ENCODE peak calls at places on chromosomes 13 and 19, in four cellular contexts. J, G, C and Y are unnamed samples.

GRCh38 chr19:4370418-4371041 is 27.2 kb downstream of the MPND start:
- DNase-seq in G (no peak), C (no peak), J (no peak), Y (no peak)

GRCh38 chr19:11382898-11383705 is 1.0 kb downstream of the EPOR start:
- DNase-seq in J (no peak), G (peak), C (peak), Y (no peak)

GRCh38 chr13:27920677-27921420 is 1.0 kb downstream of the PDX1 start:
- DNase-seq in G (no peak), J (no peak), C (peak), Y (peak)

GRCh38 chr19:15118248-15118647 is 11.0 kb downstream of the SYDE1 start:
- DNase-seq in C (no peak), G (no peak), J (no peak), Y (no peak)

GRCh38 chr19:2441096-2441752 is 13.8 kb upstream of the TIMM13 start:
- DNase-seq in J (no peak), G (no peak), C (no peak), Y (no peak)

GRCh38 chr19:40191836-40192646 is 815 bp downstream of the MAP3K10 start:
- DNase-seq in G (peak), C (peak), J (no peak), Y (peak)

GRCh38 chr13:82833928-82834327 is 1048.3 kb downstream of the SLITRK1 start:
- DNase-seq in J (no peak), G (no peak), C (no peak), Y (peak)

GRCh38 chr13:44259045-44260042 is 114.3 kb upstream of the SERP2 start:
- DNase-seq in J (peak), G (peak), C (peak), Y (peak)

GRCh38 chr13:92739306-92739818 is 487.2 kb upstream of the GPC6 start:
- DNase-seq in J (no peak), C (no peak), G (no peak), Y (peak)

GRCh38 chr19:794989-795658 is 2.1 kb upstream of the PTBP1 start:
- DNase-seq in C (no peak), J (no peak), G (no peak), Y (no peak)

GRCh38 chr19:55080121-55080914 is 4.6 kb downstream of the EPS8L1 start:
- DNase-seq in G (peak), J (no peak), C (peak), Y (peak)

GRCh38 chr19:39008137-39008536 is 24.2 kb downstream of the FBXO27 start:
- DNase-seq in C (no peak), G (no peak), J (no peak), Y (no peak)

GRCh38 chr19:16051254-16052025 is 24.9 kb upstream of the TPM4 start:
- DNase-seq in G (peak), C (peak), J (no peak), Y (no peak)

GRCh38 chr19:46862974-46863632 is 2.3 kb downstream of the ARHGAP35 start:
- DNase-seq in C (no peak), G (peak), J (no peak), Y (no peak)

GRCh38 chr13:23558675-23559536 is 11.3 kb upstream of the TNFRSF19 start:
- DNase-seq in G (no peak), C (peak), J (no peak), Y (peak)

GRCh38 chr13:98189841-98190505 is 12.9 kb upstream of the RNF113B start:
- DNase-seq in G (no peak), C (no peak), J (no peak), Y (no peak)

GRCh38 chr13:114285166-114285808 is 3.9 kb downstream of the UPF3A start:
- DNase-seq in J (no peak), C (no peak), G (no peak), Y (peak)

GRCh38 chr13:100513987-100514670 is 74.5 kb downstream of the GGACT start:
- DNase-seq in J (no peak), C (no peak), G (no peak), Y (no peak)
- TF ChIP-seq CEBPB in J (no peak), C (no peak), G (no peak), Y (no peak)

DNA sequence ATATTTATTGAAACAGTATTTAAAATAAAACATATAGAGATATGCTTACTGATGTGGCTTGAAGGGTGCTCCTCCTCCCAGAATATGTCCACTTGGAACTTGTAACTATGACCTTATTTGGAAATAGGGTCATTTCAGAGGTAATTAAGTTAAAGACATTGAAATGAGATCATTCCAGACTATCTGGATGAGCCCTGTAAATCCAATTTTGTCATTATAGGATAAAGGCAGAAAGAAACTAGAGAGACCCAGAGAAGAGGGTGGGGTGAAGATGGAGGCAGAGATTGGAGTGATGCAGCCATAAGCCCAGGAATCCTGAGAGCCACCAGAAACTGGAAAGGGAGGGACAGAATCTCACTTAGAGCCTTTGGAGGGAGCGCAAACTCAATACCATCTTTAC is 243.2 kb downstream of the OXGR1 start:
- DNase-seq in G (no peak), C (no peak), J (no peak), Y (no peak)
- TF ChIP-seq RCOR1 in G (no peak), C (no peak), J (no peak), Y (no peak)

GRCh38 chr19:13633109-13633508 is 126.8 kb upstream of the CACNA1A start:
- DNase-seq in G (no peak), C (no peak), J (no peak), Y (peak)
- TF ChIP-seq CEBPB in G (no peak), C (no peak), J (no peak), Y (no peak)

GRCh38 chr13:72168126-72168525 is 301.1 kb upstream of the DACH1 start:
- DNase-seq in J (no peak), C (no peak), G (no peak), Y (no peak)
- TF ChIP-seq RCOR1 in J (no peak), C (no peak), G (no peak), Y (no peak)

DNA sequence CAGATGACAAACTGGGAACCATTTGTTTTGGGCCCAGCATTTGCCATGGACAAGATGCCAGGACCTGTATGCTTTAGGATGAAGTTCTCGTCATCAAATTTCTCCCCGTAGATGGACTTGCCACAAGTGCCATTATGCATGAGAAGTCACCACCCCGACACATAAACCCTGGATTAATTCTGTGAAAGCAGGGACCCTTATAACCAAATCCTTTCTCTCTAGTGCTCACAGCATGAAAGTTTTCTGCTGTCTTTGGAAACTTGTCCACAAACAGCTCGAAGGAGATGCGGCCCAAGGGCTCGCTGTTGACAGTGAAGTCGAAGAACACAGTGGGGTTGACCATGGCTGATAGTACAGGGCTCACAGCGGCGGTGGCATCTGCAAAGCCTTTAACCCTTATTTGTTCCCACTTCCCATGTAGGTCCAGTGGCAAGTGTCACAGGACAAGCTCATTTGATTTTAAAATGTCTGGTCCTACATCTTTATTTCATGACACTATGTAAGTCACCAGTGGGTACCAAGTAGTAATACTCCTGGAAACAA is 75.2 kb upstream of the MIR17HG start:
- DNase-seq in C (no peak), J (no peak), G (no peak), Y (no peak)
- TF ChIP-seq CEBPB in C (no peak), J (no peak), G (no peak), Y (no peak)

DNA sequence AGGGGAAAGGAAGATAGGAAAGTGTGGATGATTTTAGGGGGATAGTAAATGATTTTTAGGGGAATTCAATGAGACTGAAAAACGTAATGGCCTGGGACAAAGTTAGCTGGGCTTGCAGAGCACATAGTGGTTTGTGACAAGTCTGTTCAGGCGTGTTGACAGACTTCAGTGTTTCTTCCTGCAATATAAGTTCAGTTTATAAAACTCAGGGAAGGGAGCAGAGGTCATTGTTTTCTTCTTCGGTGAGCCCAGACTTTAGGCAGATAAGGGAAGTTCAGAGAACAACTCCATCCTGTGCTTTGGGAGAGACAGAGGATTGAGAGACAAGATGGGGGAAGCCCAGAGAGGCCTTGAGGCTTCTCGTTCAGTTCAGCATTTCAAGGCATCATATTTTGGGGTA is 45.2 kb upstream of the SLC7A1 start:
- DNase-seq in C (no peak), J (no peak), G (no peak), Y (no peak)
- TF ChIP-seq RCOR1 in C (no peak), J (no peak), G (no peak), Y (no peak)

GRCh38 chr19:31451686-31452325 is 102.6 kb upstream of the TSHZ3 start:
- DNase-seq in J (no peak), G (no peak), C (no peak), Y (peak)
- TF ChIP-seq CEBPB in J (no peak), G (no peak), C (no peak), Y (no peak)

DNA sequence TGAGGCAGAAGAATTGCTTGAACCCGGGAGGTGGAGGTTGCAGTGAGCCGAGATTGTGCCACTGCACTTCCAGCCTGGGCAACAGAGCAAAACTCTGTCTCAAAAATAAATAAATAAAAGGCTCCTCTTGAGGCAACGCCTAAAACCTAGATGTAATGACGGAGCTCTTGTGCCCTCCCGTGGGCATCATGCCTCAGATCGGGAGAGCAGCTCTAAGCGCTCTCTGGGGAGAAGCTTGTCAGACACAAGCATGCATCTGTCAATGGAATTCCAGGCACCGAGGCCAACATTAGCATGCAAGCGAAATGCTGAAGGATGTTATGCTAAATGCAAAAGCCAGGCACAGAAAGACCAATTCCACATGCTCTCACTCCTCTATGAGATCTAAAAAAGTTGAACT is 45.6 kb upstream of the MRI1 start:
- DNase-seq in J (no peak), G (no peak), C (peak), Y (peak)
- TF ChIP-seq RCOR1 in J (no peak), G (no peak), C (no peak), Y (no peak)

GRCh38 chr19:48186541-48186991 is 16.1 kb downstream of the ZSWIM9 start:
- DNase-seq in J (no peak), C (no peak), G (no peak), Y (no peak)
- TF ChIP-seq CEBPB in J (no peak), C (no peak), G (no peak), Y (no peak)